ENCODE peak calls at places on chromosomes 12 and 14, in five cellular contexts. One of them, this sample, is unnamed.

GRCh38 chr12:3967556-3968160 is 94.5 kb upstream of the PARP11 start:
- DNase-seq in heart left ventricle: no peak
- DNase-seq in upper lobe of left lung: no peak
- DNase-seq in prostate gland: no peak
- DNase-seq in A549: no peak
- DNase-seq in this sample: no peak

GRCh38 chr12:13101854-13102375 is 1.6 kb downstream of the GSG1 start:
- DNase-seq in prostate gland: peak; percentile 64
- DNase-seq in A549: peak; percentile 85
- DNase-seq in heart left ventricle: no peak
- DNase-seq in upper lobe of left lung: peak; percentile 63
- DNase-seq in this sample: no peak

GRCh38 chr14:81323621-81324400 is 76.3 kb downstream of the STON2 start:
- DNase-seq in upper lobe of left lung: peak; percentile 62
- DNase-seq in A549: peak; percentile 71
- DNase-seq in prostate gland: peak; percentile 69
- DNase-seq in heart left ventricle: no peak
- DNase-seq in this sample: no peak

GRCh38 chr14:39492267-39492666 is 60.0 kb upstream of the FBXO33 start:
- DNase-seq in prostate gland: no peak
- DNase-seq in upper lobe of left lung: no peak
- DNase-seq in A549: peak; percentile 14
- DNase-seq in heart left ventricle: no peak
- DNase-seq in this sample: no peak

GRCh38 chr14:72401632-72402428 is 469.6 kb downstream of the RGS6 start:
- DNase-seq in A549: no peak
- DNase-seq in heart left ventricle: no peak
- DNase-seq in prostate gland: no peak
- DNase-seq in upper lobe of left lung: no peak
- DNase-seq in this sample: no peak

GRCh38 chr12:53056901-53057300 is 7.0 kb downstream of the TNS2 start:
- DNase-seq in A549: no peak
- DNase-seq in prostate gland: no peak
- DNase-seq in heart left ventricle: no peak
- DNase-seq in upper lobe of left lung: no peak
- DNase-seq in this sample: no peak

GRCh38 chr12:50185975-50186663 is 18.9 kb upstream of the CERS5 start:
- DNase-seq in heart left ventricle: no peak
- DNase-seq in prostate gland: peak; percentile 45
- DNase-seq in upper lobe of left lung: no peak
- DNase-seq in A549: no peak
- DNase-seq in this sample: no peak

GRCh38 chr14:104358528-104359300 is 220.3 kb downstream of the KIF26A start:
- DNase-seq in heart left ventricle: peak; percentile 51
- DNase-seq in upper lobe of left lung: peak; percentile 14
- DNase-seq in prostate gland: no peak
- DNase-seq in A549: no peak
- DNase-seq in this sample: no peak

GRCh38 chr14:54935958-54936357 is 33.3 kb upstream of the GCH1 start:
- DNase-seq in upper lobe of left lung: no peak
- DNase-seq in A549: no peak
- DNase-seq in prostate gland: no peak
- DNase-seq in heart left ventricle: no peak
- DNase-seq in this sample: no peak

GRCh38 chr12:125184213-125184952 is 119.1 kb downstream of the AACS start:
- DNase-seq in A549: no peak
- DNase-seq in upper lobe of left lung: no peak
- DNase-seq in heart left ventricle: no peak
- DNase-seq in prostate gland: no peak
- DNase-seq in this sample: no peak

GRCh38 chr14:68955164-68955921 is 23.8 kb downstream of the ACTN1 start:
- DNase-seq in heart left ventricle: no peak
- DNase-seq in A549: no peak
- DNase-seq in upper lobe of left lung: no peak
- DNase-seq in prostate gland: no peak
- DNase-seq in this sample: no peak

GRCh38 chr12:18283776-18284175 is 22.5 kb downstream of the PIK3C2G start:
- DNase-seq in prostate gland: no peak
- DNase-seq in A549: no peak
- DNase-seq in upper lobe of left lung: no peak
- DNase-seq in heart left ventricle: no peak
- DNase-seq in this sample: no peak

GRCh38 chr12:132622437-132623071 is 4.0 kb downstream of the P2RX2 start:
- DNase-seq in prostate gland: no peak
- DNase-seq in A549: no peak
- DNase-seq in heart left ventricle: no peak
- DNase-seq in upper lobe of left lung: no peak
- DNase-seq in this sample: peak; percentile 44

GRCh38 chr14:67526676-67527459 is 6.2 kb upstream of the PLEKHH1 start:
- DNase-seq in A549: peak; percentile 71
- DNase-seq in upper lobe of left lung: no peak
- DNase-seq in prostate gland: peak; percentile 39
- DNase-seq in heart left ventricle: no peak
- DNase-seq in this sample: peak; percentile 68

GRCh38 chr12:120821878-120822277 is 82.3 kb downstream of the SPPL3 start:
- DNase-seq in prostate gland: no peak
- DNase-seq in A549: no peak
- DNase-seq in heart left ventricle: no peak
- DNase-seq in upper lobe of left lung: no peak
- DNase-seq in this sample: no peak

GRCh38 chr14:105338392-105338791 is 23.8 kb downstream of the PACS2 start:
- DNase-seq in upper lobe of left lung: no peak
- DNase-seq in A549: no peak
- DNase-seq in heart left ventricle: no peak
- DNase-seq in prostate gland: no peak
- DNase-seq in this sample: no peak

GRCh38 chr14:100524233-100524932 is 62.8 kb downstream of the BEGAIN start:
- DNase-seq in heart left ventricle: no peak
- DNase-seq in upper lobe of left lung: no peak
- DNase-seq in prostate gland: no peak
- DNase-seq in A549: no peak
- DNase-seq in this sample: peak; percentile 35

GRCh38 chr14:105329411-105330200 is 15.1 kb downstream of the PACS2 start:
- DNase-seq in upper lobe of left lung: no peak
- DNase-seq in prostate gland: no peak
- DNase-seq in A549: no peak
- DNase-seq in heart left ventricle: no peak
- DNase-seq in this sample: no peak

DNA sequence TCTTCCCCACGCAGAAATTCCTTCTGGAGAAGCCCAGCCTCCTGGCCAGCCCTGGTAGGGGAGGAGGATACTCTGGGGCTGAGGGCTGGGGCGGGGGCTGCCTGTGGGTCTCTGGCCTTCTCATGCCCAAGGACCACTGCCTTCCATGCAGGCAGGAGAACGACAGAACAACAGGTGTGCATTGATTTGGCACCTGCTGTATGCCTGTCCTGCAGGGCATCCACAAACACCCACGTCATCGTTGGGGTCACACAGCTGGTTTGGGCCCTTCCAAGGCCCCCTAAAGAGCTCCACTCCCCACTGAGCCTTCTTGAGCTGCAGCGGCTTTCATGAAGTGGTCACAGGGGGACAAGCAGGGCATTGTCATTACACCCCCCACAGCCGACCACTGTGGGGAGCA is 60.4 kb downstream of the PHETA1 start:
- DNase-seq in upper lobe of left lung: no peak
- DNase-seq in prostate gland: no peak
- DNase-seq in A549: no peak
- DNase-seq in heart left ventricle: no peak
- DNase-seq in this sample: no peak
- H3K4me3 ChIP-seq in upper lobe of left lung: no peak overlapping the region
- H3K4me3 ChIP-seq in prostate gland: no peak overlapping the region
- H3K4me3 ChIP-seq in A549: no peak overlapping the region
- H3K4me3 ChIP-seq in heart left ventricle: no peak overlapping the region
- H3K4me3 ChIP-seq in this sample: no peak overlapping the region

GRCh38 chr12:128797119-128798118 is 26.3 kb downstream of the SLC15A4 start:
- DNase-seq in prostate gland: no peak
- DNase-seq in A549: no peak
- DNase-seq in heart left ventricle: no peak
- DNase-seq in upper lobe of left lung: no peak
- DNase-seq in this sample: no peak
- TF ChIP-seq POLR2A in prostate gland: no peak
- TF ChIP-seq POLR2A in A549: no peak
- TF ChIP-seq POLR2A in heart left ventricle: no peak
- TF ChIP-seq POLR2A in upper lobe of left lung: no peak
- TF ChIP-seq POLR2A in this sample: no peak

DNA sequence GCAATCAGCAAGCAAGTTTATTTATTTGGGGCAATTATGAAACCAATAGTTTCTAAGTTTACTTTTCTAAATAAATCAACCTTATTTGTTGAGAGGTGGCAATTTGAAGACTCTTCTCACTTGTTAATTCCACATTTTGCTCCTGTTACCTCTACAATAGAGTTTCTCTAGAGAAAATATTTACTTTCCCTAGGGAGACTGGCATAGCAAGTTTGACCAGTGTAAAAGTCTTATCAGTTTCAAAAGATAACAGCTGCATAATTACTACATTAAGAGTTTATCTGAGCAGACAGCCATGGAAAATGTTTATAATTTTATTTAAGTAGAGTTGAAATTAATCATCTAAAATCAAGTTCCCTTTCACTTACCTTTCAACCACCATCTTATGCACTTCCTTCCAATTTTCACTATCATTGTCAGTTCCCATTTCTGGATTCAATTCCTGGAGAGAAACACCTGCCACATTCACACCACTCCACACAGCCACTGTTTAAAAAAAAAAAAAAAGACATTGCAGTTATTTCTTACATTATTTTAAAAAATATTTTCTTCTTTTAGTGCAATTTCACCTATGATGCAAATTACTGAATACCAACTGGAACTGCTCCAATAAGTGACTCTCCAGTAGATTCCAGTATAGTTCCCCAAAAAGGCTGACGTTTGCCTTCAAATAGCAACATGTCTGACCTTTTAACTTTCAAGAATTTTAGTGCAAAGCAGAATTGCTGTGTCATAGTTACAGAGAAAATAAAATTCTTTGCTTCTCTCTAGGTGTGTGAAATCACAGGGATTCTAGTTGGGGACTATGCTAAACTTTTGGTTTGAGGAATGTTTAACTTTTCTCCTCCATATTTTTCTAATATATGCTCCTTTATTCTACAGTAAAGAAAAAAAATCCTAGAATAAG is 19.4 kb downstream of the LDHB start:
- DNase-seq in heart left ventricle: no peak
- DNase-seq in prostate gland: no peak
- DNase-seq in A549: peak; percentile 62
- DNase-seq in upper lobe of left lung: no peak
- DNase-seq in this sample: no peak
- H3K27ac ChIP-seq in heart left ventricle: peak overlapping the region; percentile 5
- H3K27ac ChIP-seq in prostate gland: no peak overlapping the region
- H3K27ac ChIP-seq in A549: peak overlapping the region; percentile 72
- H3K27ac ChIP-seq in upper lobe of left lung: no peak overlapping the region
- H3K27ac ChIP-seq in this sample: no peak overlapping the region

GRCh38 chr14:50062438-50063039 is 53.8 kb downstream of the VCPKMT start:
- DNase-seq in prostate gland: no peak
- DNase-seq in heart left ventricle: no peak
- DNase-seq in A549: peak; percentile 63
- DNase-seq in upper lobe of left lung: peak; percentile 44
- DNase-seq in this sample: peak; percentile 89

GRCh38 chr14:50060871-50061663 is 55.3 kb downstream of the VCPKMT start:
- DNase-seq in upper lobe of left lung: peak; percentile 64
- DNase-seq in A549: peak; percentile 86
- DNase-seq in heart left ventricle: no peak
- DNase-seq in prostate gland: peak; percentile 72
- DNase-seq in this sample: peak; percentile 58

GRCh38 chr14:50064993-50065392 is 51.4 kb downstream of the VCPKMT start:
- DNase-seq in A549: no peak
- DNase-seq in prostate gland: no peak
- DNase-seq in upper lobe of left lung: peak; percentile 65
- DNase-seq in heart left ventricle: no peak
- DNase-seq in this sample: peak; percentile 58

GRCh38 chr14:50061664-50062437 is 54.5 kb downstream of the VCPKMT start:
- DNase-seq in upper lobe of left lung: peak; percentile 57
- DNase-seq in heart left ventricle: peak; percentile 76
- DNase-seq in A549: no peak
- DNase-seq in prostate gland: no peak
- DNase-seq in this sample: peak; percentile 73

DNA sequence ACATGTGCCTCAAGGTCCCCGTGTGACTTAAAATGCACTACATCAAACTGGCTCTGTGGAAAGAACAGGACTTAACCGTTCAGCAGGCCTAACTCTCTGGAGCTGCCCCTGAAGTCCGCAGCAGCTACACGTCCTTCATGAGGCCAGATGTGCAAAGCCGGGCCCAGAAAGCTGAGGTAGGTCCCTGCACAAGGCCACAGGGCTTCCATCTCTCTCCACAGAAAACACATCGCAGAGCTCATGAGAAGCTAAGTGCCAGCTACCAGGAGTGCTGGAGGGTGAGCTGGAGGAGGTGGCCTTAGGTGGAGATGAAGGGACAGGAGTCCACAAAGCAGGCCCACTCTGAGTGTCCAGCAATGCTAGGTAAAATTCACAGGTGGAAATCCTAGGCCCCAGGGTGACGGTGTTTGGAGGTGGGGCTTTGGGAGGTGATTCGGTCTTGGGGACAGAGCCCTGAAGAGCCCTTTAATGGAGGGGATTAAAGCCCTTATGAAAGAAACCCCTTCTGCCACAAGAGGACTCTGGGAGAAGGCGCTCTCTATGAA is 52.4 kb downstream of the VCPKMT start:
- DNase-seq in upper lobe of left lung: no peak
- DNase-seq in A549: no peak
- DNase-seq in heart left ventricle: no peak
- DNase-seq in prostate gland: no peak
- DNase-seq in this sample: no peak
- H3K4me3 ChIP-seq in upper lobe of left lung: no peak overlapping the region
- H3K4me3 ChIP-seq in A549: no peak overlapping the region
- H3K4me3 ChIP-seq in heart left ventricle: no peak overlapping the region
- H3K4me3 ChIP-seq in prostate gland: no peak overlapping the region
- H3K4me3 ChIP-seq in this sample: no peak overlapping the region

GRCh38 chr12:95738024-95738611 is 52.4 kb downstream of the NTN4 start:
- DNase-seq in prostate gland: no peak
- DNase-seq in A549: no peak
- DNase-seq in upper lobe of left lung: no peak
- DNase-seq in heart left ventricle: no peak
- DNase-seq in this sample: no peak
- TF ChIP-seq POLR2A in prostate gland: no peak
- TF ChIP-seq POLR2A in A549: no peak
- TF ChIP-seq POLR2A in upper lobe of left lung: no peak
- TF ChIP-seq POLR2A in heart left ventricle: no peak
- TF ChIP-seq POLR2A in this sample: no peak

DNA sequence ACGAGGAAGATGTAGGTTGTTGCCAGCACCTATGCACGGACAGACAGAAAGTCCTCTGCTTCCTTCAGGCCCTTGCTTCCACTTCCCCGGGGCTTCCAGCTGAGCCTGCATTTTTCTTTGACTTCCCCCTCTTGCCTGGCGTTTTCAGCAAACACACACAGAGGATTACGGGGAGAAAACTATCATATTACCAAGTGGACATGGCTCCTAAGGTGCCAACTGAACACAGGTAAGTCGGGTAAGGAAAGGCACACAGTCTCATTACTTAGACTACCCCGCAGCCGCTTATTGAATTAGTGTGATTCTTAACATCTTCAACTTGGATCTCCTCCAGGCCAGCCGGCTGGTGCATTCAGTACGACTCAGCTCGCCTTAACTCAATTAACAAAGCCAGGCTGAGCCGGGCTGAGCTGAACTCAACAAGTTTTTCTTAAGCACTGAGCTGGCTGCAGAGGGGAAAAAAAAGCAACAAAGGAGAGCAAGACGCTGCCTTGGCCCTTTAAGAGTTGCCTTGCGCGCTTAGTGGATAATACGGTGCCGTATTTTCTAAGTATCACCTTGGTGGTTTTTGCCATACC is 19.2 kb upstream of the MAP1LC3B2 start:
- DNase-seq in upper lobe of left lung: peak; percentile 45
- DNase-seq in heart left ventricle: no peak
- DNase-seq in A549: no peak
- DNase-seq in prostate gland: peak; percentile 44
- DNase-seq in this sample: no peak
- H3K27ac ChIP-seq in upper lobe of left lung: no peak overlapping the region
- H3K27ac ChIP-seq in heart left ventricle: peak overlapping the region; percentile 84
- H3K27ac ChIP-seq in A549: peak overlapping the region; percentile 59
- H3K27ac ChIP-seq in prostate gland: peak overlapping the region; percentile 24
- H3K27ac ChIP-seq in this sample: no peak overlapping the region

GRCh38 chr12:6850796-6851152 is 312 bp downstream of the CDCA3 start:
- DNase-seq in A549: no peak
- DNase-seq in prostate gland: no peak
- DNase-seq in heart left ventricle: peak; percentile 74
- DNase-seq in upper lobe of left lung: no peak
- DNase-seq in this sample: peak; percentile 84
- H3K4me3 ChIP-seq in A549: peak overlapping the region; percentile 50
- H3K4me3 ChIP-seq in prostate gland: no peak overlapping the region
- H3K4me3 ChIP-seq in heart left ventricle: no peak overlapping the region
- H3K4me3 ChIP-seq in upper lobe of left lung: peak overlapping the region; percentile 66
- H3K4me3 ChIP-seq in this sample: peak overlapping the region; percentile 63